ENCODE peak calls at places on chromosomes 13 and 19, in nine cellular contexts. V, M, Z, O, F, P, C, J and X are unnamed samples. For H3K9me3, the result is how much of the 10 kb centered on the place peaks cover.

GRCh38 chr13:109859898-109860297 is 73.5 kb upstream of the IRS2 start:
- DNase-seq in V (no peak), M (no peak), Z (no peak), O (no peak), F (no peak), P (no peak), C (no peak), J (no peak), X (no peak)

GRCh38 chr13:54989418-54989817 is 1960.8 kb downstream of the OLFM4 start:
- DNase-seq in V (no peak), M (no peak), Z (no peak), O (no peak), F (no peak), P (no peak), C (no peak), J (no peak), X (no peak)

GRCh38 chr19:43820098-43820860 is 6.8 kb upstream of the ZNF283 start:
- DNase-seq in V (peak), M (peak), Z (no peak), O (peak), F (no peak), P (peak), C (no peak), J (no peak), X (no peak)

GRCh38 chr19:18126097-18126496 is 26.9 kb upstream of the PIK3R2 start:
- DNase-seq in V (no peak), M (no peak), Z (no peak), O (no peak), F (no peak), P (no peak), C (no peak), J (no peak), X (no peak)

GRCh38 chr19:2719910-2720776 is 1.0 kb downstream of the DIRAS1 start:
- DNase-seq in V (no peak), M (peak), Z (no peak), O (peak), F (no peak), P (no peak), C (no peak), J (no peak), X (peak)

GRCh38 chr13:63190219-63190618 is 1774.6 kb upstream of the PCDH20 start:
- DNase-seq in V (no peak), M (no peak), Z (no peak), O (no peak), F (no peak), P (no peak), C (no peak), J (no peak), X (no peak)

GRCh38 chr19:1261863-1262686 is 7.1 kb upstream of the CIRBP start:
- DNase-seq in V (peak), M (peak), Z (peak), O (peak), F (peak), P (peak), C (peak), J (peak), X (peak)

GRCh38 chr19:29170554-29170953 is 42.4 kb downstream of the UQCRFS1 start:
- DNase-seq in V (no peak), M (no peak), Z (no peak), O (no peak), F (no peak), P (no peak), C (no peak), J (no peak), X (no peak)

GRCh38 chr13:73231456-73231855 is 172.7 kb downstream of the KLF5 start:
- DNase-seq in V (no peak), M (no peak), Z (no peak), O (no peak), F (no peak), P (no peak), C (no peak), J (no peak), X (no peak)

GRCh38 chr13:73230714-73231113 is 171.9 kb downstream of the KLF5 start:
- DNase-seq in V (no peak), M (no peak), Z (no peak), O (no peak), F (no peak), P (no peak), C (no peak), J (no peak), X (no peak)

DNA sequence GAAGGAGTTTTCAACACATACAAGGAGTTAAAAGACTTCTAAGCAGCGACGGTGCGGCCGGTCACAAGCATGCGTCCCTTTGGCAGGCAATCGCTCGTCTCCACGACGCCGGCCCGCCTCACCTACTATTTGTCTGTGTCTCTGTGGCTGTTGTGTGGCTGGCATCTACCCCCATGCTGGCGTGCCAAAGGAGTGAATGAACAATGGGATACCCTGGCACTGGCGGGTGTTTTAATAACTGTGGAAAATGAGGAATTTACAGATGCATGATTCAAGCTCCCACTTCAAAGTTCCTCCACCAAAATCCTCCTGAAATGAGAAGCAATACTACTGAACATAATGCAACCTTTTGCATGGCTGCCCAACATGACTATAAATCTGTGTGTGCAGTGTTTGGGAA is 176.6 kb downstream of the KLF5 start:
- DNase-seq in V (no peak), M (no peak), Z (no peak), O (no peak), F (peak), P (peak), C (no peak), J (no peak), X (no peak)
- H3K9me3 ChIP-seq in V (under half), M (under half), Z (under half), O (under half), F (under half), P (under half), C (under half), J (under half), X (under half)

GRCh38 chr13:99308481-99309087 is 1.4 kb upstream of the GPR183 start:
- DNase-seq in V (no peak), M (no peak), Z (no peak), O (no peak), F (no peak), P (no peak), C (no peak), J (no peak), X (no peak)
- H3K27ac ChIP-seq in V (no peak), M (peak), Z (peak), O (no peak), F (peak), P (peak), C (peak), J (no peak), X (peak)

GRCh38 chr19:41230067-41230857 is 11.2 kb downstream of the AXL start:
- DNase-seq in V (no peak), M (no peak), Z (no peak), O (no peak), F (no peak), P (no peak), C (no peak), J (no peak), X (no peak)

GRCh38 chr19:41225238-41226052 is 6.4 kb downstream of the AXL start:
- DNase-seq in V (peak), M (peak), Z (peak), O (peak), F (peak), P (no peak), C (peak), J (peak), X (no peak)

GRCh38 chr19:41226053-41226873 is 7.2 kb downstream of the AXL start:
- DNase-seq in V (peak), M (peak), Z (peak), O (peak), F (peak), P (peak), C (peak), J (peak), X (no peak)

GRCh38 chr19:41226874-41227390 is 7.9 kb downstream of the AXL start:
- DNase-seq in V (no peak), M (no peak), Z (no peak), O (no peak), F (no peak), P (no peak), C (no peak), J (peak), X (no peak)

DNA sequence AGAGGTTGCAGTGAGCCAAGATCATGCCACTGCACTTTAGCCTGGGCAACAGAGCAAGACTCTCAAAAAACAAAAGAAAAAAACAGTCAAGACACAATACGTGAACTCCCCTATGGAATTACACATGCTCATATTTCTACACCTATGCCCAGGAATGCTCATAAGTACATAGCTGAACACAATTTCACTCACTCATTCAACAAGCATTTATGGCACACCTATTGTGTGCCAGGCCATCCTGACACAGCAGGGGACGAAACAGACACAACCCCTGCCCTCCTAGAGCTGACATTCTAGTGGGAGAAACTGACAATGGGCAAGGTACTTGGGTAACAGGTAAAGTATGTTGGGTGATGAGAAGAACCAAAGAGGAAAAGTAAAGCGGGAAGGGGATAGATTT is 9.5 kb downstream of the AXL start:
- DNase-seq in V (no peak), M (no peak), Z (no peak), O (no peak), F (no peak), P (no peak), C (no peak), J (no peak), X (no peak)
- TF ChIP-seq POLR2A in V (no peak), M (no peak), Z (no peak), O (no peak), F (no peak), P (no peak), C (no peak), J (no peak), X (no peak)

GRCh38 chr19:6911523-6911922 is 24.1 kb downstream of the ADGRE1 start:
- DNase-seq in V (no peak), M (no peak), Z (no peak), O (no peak), F (no peak), P (no peak), C (no peak), J (no peak), X (no peak)
- H3K9me3 ChIP-seq in V (under half), M (under half), Z (under half), O (under half), F (under half), P (under half), C (under half), J (under half), X (under half)

GRCh38 chr19:3981736-3982681 is 3.3 kb downstream of the EEF2 start:
- DNase-seq in V (no peak), M (no peak), Z (no peak), O (peak), F (peak), P (peak), C (no peak), J (no peak), X (peak)
- H3K27ac ChIP-seq in V (no peak), M (peak), Z (no peak), O (no peak), F (peak), P (no peak), C (peak), J (no peak), X (no peak)

DNA sequence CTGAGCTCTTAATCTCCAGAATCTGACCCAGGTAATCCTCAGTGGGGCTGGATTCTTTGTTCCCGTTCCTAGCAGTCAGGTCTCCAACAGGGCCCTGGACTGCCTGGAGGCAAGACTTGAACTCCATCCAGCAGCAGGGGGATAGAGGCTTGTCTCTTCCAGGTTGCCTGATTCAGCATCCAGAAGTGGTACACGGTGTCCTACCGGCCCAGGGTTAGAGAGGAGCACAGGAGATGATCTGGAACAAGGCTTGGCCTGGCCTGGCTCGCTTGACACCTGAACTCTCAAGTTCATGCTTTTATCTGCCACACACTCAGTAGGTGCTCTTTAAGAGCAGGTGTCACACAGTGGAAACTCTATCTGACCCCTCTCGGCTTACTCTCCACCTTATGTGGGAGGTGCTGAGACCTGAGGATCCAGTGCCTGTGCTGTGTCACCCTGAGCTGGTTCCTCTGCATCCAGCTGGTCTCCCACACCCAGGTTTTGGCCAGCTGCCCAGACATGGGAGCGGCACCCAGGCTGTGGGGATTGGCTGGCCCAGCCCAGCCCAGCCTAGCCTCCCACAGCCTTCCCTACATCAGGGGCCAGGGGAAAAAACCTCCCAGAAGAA is at the start of gene CYP4F3:
- DNase-seq in V (peak), M (peak), Z (no peak), O (peak), F (peak), P (peak), C (peak), J (peak), X (peak)
- TF ChIP-seq POLR2A in V (no peak), M (no peak), Z (no peak), O (no peak), F (no peak), P (no peak), C (no peak), J (no peak), X (no peak)